ENCODE peak calls at places on chromosomes 2 and 18, in ten cellular contexts. U is epithelial cell of proximal tubule, J is A549, Z is choroid plexus epithelial cell, B is brain microvascular endothelial cell, P is fibroblast of lung, N is body of pancreas, O is astrocyte, Q is cardiac fibroblast, A is A673. D is an unnamed sample.

GRCh38 chr2:241020201-241020600 is 21.8 kb downstream of the SNED1 start:
- DNase-seq in J (no peak), Q (no peak), N (no peak), A (no peak), Z (no peak), U (no peak), O (no peak), B (no peak), P (no peak), D (no peak)

GRCh38 chr2:31070339-31070738 is 67.9 kb downstream of the GALNT14 start:
- DNase-seq in B (no peak), A (no peak), U (no peak), N (no peak), Q (no peak), J (no peak), Z (no peak), O (no peak), P (no peak), D (peak)

GRCh38 chr2:116879646-116880045 is 934.8 kb upstream of the DDX18 start:
- DNase-seq in Q (no peak), N (peak), U (no peak), P (no peak), B (no peak), A (no peak), O (no peak), Z (no peak), J (no peak), D (no peak)

GRCh38 chr2:216181351-216181750 is 72.2 kb downstream of the XRCC5 start:
- DNase-seq in O (no peak), P (no peak), N (no peak), Q (no peak), B (no peak), A (peak), Z (no peak), J (no peak), U (no peak), D (no peak)

GRCh38 chr2:86068098-86069047 is 37.3 kb downstream of the POLR1A start:
- DNase-seq in B (peak), Z (peak), O (peak), J (peak), Q (peak), N (no peak), U (no peak), A (no peak), P (peak), D (no peak)

GRCh38 chr2:212537311-212538155 is 1.1 kb downstream of the ERBB4 start:
- DNase-seq in O (no peak), Z (no peak), P (no peak), J (no peak), A (peak), B (no peak), U (no peak), Q (peak), N (peak), D (no peak)

GRCh38 chr2:210912779-210913178 is 356.4 kb downstream of the CPS1 start:
- DNase-seq in J (no peak), A (no peak), U (no peak), B (no peak), Z (no peak), N (no peak), O (no peak), P (no peak), Q (no peak), D (no peak)

GRCh38 chr2:209472871-209473270 is 49.0 kb downstream of the MAP2 start:
- DNase-seq in U (no peak), P (no peak), O (peak), A (peak), Z (peak), N (no peak), Q (peak), J (peak), B (peak), D (peak)

GRCh38 chr18:51811883-51812282 is 528.1 kb upstream of the DCC start:
- DNase-seq in B (no peak), A (no peak), U (no peak), J (no peak), O (no peak), Q (no peak), P (no peak), N (no peak), Z (no peak), D (no peak)

GRCh38 chr2:74525717-74526648 is at the start of gene DQX1:
- DNase-seq in Z (peak), P (peak), A (peak), N (no peak), B (no peak), U (no peak), O (no peak), Q (peak), J (peak), D (no peak)

GRCh38 chr2:154995332-154995731 is 296.8 kb downstream of the KCNJ3 start:
- DNase-seq in Z (no peak), J (no peak), Q (no peak), U (no peak), N (no peak), O (no peak), B (no peak), P (no peak), A (no peak), D (no peak)

GRCh38 chr18:31660763-31661162 is 23.6 kb downstream of the B4GALT6 start:
- DNase-seq in P (no peak), J (no peak), B (no peak), U (no peak), A (no peak), Q (no peak), O (no peak), N (no peak), Z (no peak), D (no peak)

GRCh38 chr18:10892801-10893595 is 256.4 kb downstream of the PIEZO2 start:
- DNase-seq in Q (peak), B (no peak), A (peak), N (no peak), O (no peak), J (no peak), Z (peak), P (peak), U (no peak), D (peak)

GRCh38 chr18:67072789-67073188 is 443.7 kb downstream of the DSEL start:
- DNase-seq in N (no peak), O (no peak), J (no peak), B (no peak), Q (peak), U (no peak), Z (no peak), P (no peak), A (peak), D (no peak)

GRCh38 chr2:16413257-16413656 is 252.4 kb downstream of the CYRIA start:
- DNase-seq in O (no peak), Q (no peak), B (no peak), A (no peak), P (no peak), U (no peak), N (no peak), J (no peak), Z (no peak), D (no peak)

GRCh38 chr2:72678036-72678435 is 147.8 kb downstream of the EXOC6B start:
- DNase-seq in Q (no peak), Z (peak), P (no peak), O (no peak), U (no peak), B (no peak), J (no peak), N (no peak), A (no peak), D (no peak)

GRCh38 chr18:46338761-46339160 is 234.6 kb downstream of the HAUS1 start:
- DNase-seq in Q (no peak), A (no peak), P (no peak), J (no peak), O (no peak), N (no peak), U (no peak), B (no peak), Z (no peak), D (no peak)

DNA sequence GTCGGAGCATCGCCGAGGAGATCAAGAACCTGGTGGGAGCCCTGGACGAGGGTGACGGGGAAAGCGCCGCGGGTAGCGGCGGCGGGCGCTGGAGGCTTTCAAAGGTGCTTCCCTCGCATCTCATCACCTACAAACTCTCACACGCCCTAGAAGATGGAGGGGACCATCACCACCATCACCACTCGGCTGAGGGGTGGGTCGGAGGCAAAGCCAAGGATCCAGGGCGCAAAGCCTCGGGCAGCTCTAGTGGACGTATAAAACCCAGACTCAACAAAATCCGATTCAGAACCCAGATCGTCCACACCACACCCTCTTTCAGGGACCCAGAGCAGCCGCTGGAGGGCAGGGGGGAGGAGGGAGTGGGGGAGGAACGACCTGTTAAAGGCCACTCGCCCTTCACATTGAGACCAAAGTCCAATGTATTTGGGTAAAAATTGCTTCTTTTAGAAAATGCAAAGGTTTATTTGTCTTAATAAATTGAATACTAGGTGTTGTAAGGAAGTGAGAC is 1.5 kb downstream of the SOWAHC start:
- DNase-seq in B (no peak), A (no peak), Q (no peak), J (peak), N (no peak), U (no peak), P (no peak), O (no peak), Z (no peak), D (no peak)
- TF ChIP-seq CTCF in B (peak), A (no peak), Q (no peak), J (no peak), N (no peak), U (peak), P (no peak), O (no peak), Z (no peak), D (no peak)

DNA sequence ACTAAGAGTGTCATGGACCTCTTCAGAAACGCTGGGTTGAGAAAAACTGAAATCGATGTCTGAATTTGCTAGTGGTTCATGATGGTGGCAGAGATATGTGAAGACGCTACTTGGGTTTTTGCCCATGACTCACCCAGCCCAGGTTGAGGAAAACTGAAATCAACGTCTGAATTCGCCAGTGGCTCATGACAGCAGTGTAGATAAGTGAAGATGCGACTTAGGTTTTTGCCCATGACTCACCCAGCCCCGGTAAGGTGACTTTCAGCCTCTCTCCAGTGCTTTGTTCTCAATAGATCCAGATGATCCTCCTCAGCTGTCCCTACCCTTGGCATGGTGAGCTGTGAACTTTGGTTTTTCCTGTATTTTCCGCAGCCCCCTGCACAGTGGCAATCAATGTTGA is 105.3 kb upstream of the SIX3 start:
- DNase-seq in A (no peak), B (no peak), J (no peak), U (no peak), N (no peak), P (no peak), Q (no peak), Z (no peak), O (no peak), D (no peak)
- H3K4me3 ChIP-seq in A (no peak), B (no peak), J (no peak), U (no peak), N (no peak), P (no peak), Q (no peak), Z (no peak), O (no peak), D (no peak)

DNA sequence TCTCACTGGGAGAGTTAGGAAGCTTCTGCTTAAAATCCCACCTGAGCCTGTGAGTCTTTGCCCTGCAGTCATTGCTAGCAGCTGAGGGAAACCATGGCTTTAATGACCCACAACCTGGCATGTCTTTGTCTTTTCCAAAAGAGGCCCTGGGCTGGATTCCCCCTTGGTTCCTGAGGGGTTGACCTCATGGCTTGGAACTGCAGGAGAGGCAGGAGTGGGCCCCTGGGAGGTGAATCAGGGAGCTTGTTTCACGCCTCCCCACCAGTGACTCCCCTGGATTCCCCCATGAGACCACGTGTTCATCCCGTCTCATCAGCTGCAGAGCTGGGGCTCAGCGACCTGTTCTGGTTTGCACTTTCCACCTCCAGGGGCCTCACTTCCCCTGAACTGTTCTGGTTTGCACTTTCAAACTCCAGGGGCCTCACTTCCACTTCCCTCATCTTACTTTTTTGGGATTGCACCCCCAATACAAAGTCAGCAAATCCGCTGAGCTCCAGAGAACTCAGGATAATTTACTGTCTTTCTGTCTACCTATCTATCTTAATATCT is 58.5 kb upstream of the TMEM18 start:
- DNase-seq in N (no peak), P (no peak), Q (no peak), O (no peak), A (no peak), B (no peak), Z (no peak), J (no peak), U (no peak), D (no peak)
- TF ChIP-seq CTCF in N (no peak), P (no peak), Q (no peak), O (no peak), A (no peak), B (no peak), Z (no peak), J (no peak), U (no peak), D (no peak)

GRCh38 chr18:3616142-3616541 is 166.2 kb downstream of the TGIF1 start:
- DNase-seq in J (no peak), A (no peak), Z (no peak), B (no peak), N (no peak), O (no peak), U (no peak), P (no peak), Q (no peak), D (no peak)

GRCh38 chr18:3619222-3619621 is 169.2 kb downstream of the TGIF1 start:
- DNase-seq in P (no peak), B (no peak), Q (no peak), J (no peak), A (no peak), N (no peak), O (no peak), Z (no peak), U (no peak), D (no peak)

GRCh38 chr18:3612315-3612714 is 162.3 kb downstream of the TGIF1 start:
- DNase-seq in Z (no peak), J (peak), A (no peak), O (no peak), B (no peak), Q (no peak), U (no peak), P (no peak), N (no peak), D (no peak)

GRCh38 chr18:3616744-3617143 is 166.8 kb downstream of the TGIF1 start:
- DNase-seq in J (no peak), A (no peak), B (no peak), N (no peak), O (no peak), U (no peak), Z (no peak), Q (no peak), P (no peak), D (no peak)

GRCh38 chr18:3615374-3615773 is 165.4 kb downstream of the TGIF1 start:
- DNase-seq in O (no peak), B (no peak), J (no peak), P (no peak), N (no peak), U (no peak), Z (no peak), A (no peak), Q (no peak), D (no peak)
- H3K4me3 ChIP-seq in O (no peak), B (no peak), J (no peak), P (no peak), N (no peak), U (no peak), Z (no peak), A (no peak), Q (no peak), D (no peak)

GRCh38 chr2:55511508-55512124 is 7.9 kb upstream of the CFAP36 start:
- DNase-seq in P (peak), N (no peak), O (no peak), B (peak), U (no peak), A (peak), Q (peak), Z (peak), J (peak), D (peak)
- TF ChIP-seq CTCF in P (peak), N (peak), O (peak), B (peak), U (peak), A (peak), Q (peak), Z (peak), J (peak), D (peak)

D was measured in fibroblast of the aortic adventitia.